ENCODE peak calls at places on chromosomes 4 and X, in seven cellular contexts. H is SK-N-SH, L is GM12878, R is HCT116, J is HepG2, A is K562, Y is H1. X is an unnamed sample.

GRCh38 chr4:65661469-65661868 is 8.8 kb downstream of the EPHA5 start:
- DNase-seq in R (no peak), H (no peak), Y (no peak), A (no peak), L (no peak), J (no peak), X (peak)

GRCh38 chr4:119035941-119036737 is 99.5 kb upstream of the MYOZ2 start:
- DNase-seq in R (no peak), L (no peak), Y (no peak), A (no peak), J (no peak), H (no peak), X (no peak)

GRCh38 chrX:72366178-72366577 is 60.5 kb upstream of the CITED1 start:
- DNase-seq in Y (no peak), A (peak), R (no peak), H (no peak), J (no peak), L (no peak), X (no peak)

GRCh38 chr4:71304289-71304850 is 34.5 kb upstream of the SLC4A4 start:
- DNase-seq in R (no peak), A (no peak), J (no peak), L (no peak), H (no peak), Y (no peak), X (no peak)

GRCh38 chr4:86892639-86892965 is 380 bp upstream of the C4orf36 start:
- DNase-seq in R (no peak), J (no peak), Y (no peak), A (no peak), H (no peak), L (no peak), X (no peak)

GRCh38 chrX:150088766-150089518 is 150.7 kb upstream of the EOLA2 start:
- DNase-seq in J (no peak), H (no peak), R (no peak), Y (no peak), L (no peak), A (no peak), X (no peak)

GRCh38 chr4:137213372-137214173 is 318.7 kb downstream of the PCDH18 start:
- DNase-seq in J (no peak), H (no peak), R (no peak), A (no peak), L (no peak), Y (no peak), X (no peak)

GRCh38 chrX:39214380-39215126 is 413.3 kb downstream of the MID1IP1 start:
- DNase-seq in L (no peak), A (no peak), H (no peak), R (no peak), Y (no peak), J (no peak), X (no peak)

GRCh38 chr4:145333786-145334185 is 147.9 kb upstream of the SMAD1 start:
- DNase-seq in J (no peak), Y (no peak), L (no peak), R (no peak), H (no peak), A (no peak), X (peak)

GRCh38 chr4:158139086-158139485 is 33.7 kb downstream of the GASK1B start:
- DNase-seq in H (no peak), A (no peak), J (no peak), L (no peak), R (no peak), Y (no peak), X (no peak)

GRCh38 chr4:123304151-123305021 is 92.2 kb upstream of the SPRY1 start:
- DNase-seq in J (no peak), H (no peak), A (no peak), L (no peak), R (no peak), Y (peak), X (no peak)

GRCh38 chr4:123301942-123302341 is 94.7 kb upstream of the SPRY1 start:
- DNase-seq in J (no peak), H (no peak), Y (no peak), A (no peak), L (no peak), R (no peak), X (no peak)

GRCh38 chr4:123308667-123309066 is 87.9 kb upstream of the SPRY1 start:
- DNase-seq in L (no peak), A (no peak), Y (no peak), H (no peak), J (peak), R (no peak), X (no peak)

GRCh38 chr4:123300625-123301024 is 96.0 kb upstream of the SPRY1 start:
- DNase-seq in A (no peak), J (no peak), Y (no peak), L (no peak), H (no peak), R (no peak), X (no peak)

GRCh38 chr4:123305746-123306145 is 90.8 kb upstream of the SPRY1 start:
- DNase-seq in H (no peak), R (no peak), Y (no peak), J (no peak), L (no peak), A (no peak), X (no peak)
- TF ChIP-seq JUND in H (no peak), R (no peak), Y (no peak), J (no peak), L (no peak), A (no peak), X (no peak)

GRCh38 chrX:35722128-35722527 is 76.0 kb upstream of the MAGEB16 start:
- DNase-seq in R (no peak), L (no peak), Y (no peak), H (no peak), A (no peak), J (no peak), X (no peak)
- TF ChIP-seq JUND in R (no peak), L (no peak), Y (no peak), H (no peak), A (no peak), J (no peak), X (no peak)

GRCh38 chr4:147581601-147582350 is 35.4 kb upstream of the TMEM184C start:
- DNase-seq in J (no peak), L (no peak), A (peak), H (no peak), Y (peak), R (no peak), X (no peak)

GRCh38 chr4:147582386-147583077 is 34.7 kb upstream of the TMEM184C start:
- DNase-seq in A (no peak), Y (no peak), J (no peak), L (no peak), H (no peak), R (no peak), X (no peak)

GRCh38 chr4:147578057-147578476 is 39.1 kb upstream of the TMEM184C start:
- DNase-seq in H (peak), A (no peak), J (peak), R (peak), Y (no peak), L (no peak), X (no peak)

GRCh38 chr4:147578611-147579010 is 38.6 kb upstream of the TMEM184C start:
- DNase-seq in R (no peak), Y (no peak), J (no peak), A (no peak), L (no peak), H (no peak), X (no peak)

DNA sequence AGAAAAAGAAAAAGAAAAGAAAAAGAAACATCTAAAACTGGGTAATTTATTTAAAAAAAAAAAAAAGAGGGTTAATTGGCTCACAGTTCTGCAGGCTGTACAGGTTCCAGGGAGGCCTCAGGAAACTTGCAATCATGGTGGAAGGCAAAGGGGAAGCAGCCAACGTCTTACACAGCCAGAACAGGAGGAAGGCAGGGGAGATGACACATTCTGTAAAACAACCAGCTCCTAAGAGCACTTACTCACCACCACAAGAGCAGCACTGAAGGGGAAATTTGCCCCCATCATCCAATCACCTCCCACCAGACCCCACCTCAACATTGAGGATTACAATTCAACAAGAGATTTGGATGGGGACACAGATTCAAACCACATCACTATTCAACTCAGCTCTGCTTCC is 36.8 kb upstream of the TMEM184C start:
- DNase-seq in H (no peak), L (no peak), J (no peak), Y (peak), R (no peak), A (no peak), X (no peak)
- TF ChIP-seq JUND in H (no peak), L (no peak), J (no peak), Y (no peak), R (no peak), A (no peak), X (no peak)

GRCh38 chr4:189792819-189793618 is 147.7 kb upstream of the FRG1 start:
- DNase-seq in A (peak), H (peak), R (peak), Y (peak), J (peak), L (no peak), X (peak)
- TF ChIP-seq JUND in A (no peak), H (no peak), R (no peak), Y (no peak), J (no peak), L (no peak), X (no peak)

DNA sequence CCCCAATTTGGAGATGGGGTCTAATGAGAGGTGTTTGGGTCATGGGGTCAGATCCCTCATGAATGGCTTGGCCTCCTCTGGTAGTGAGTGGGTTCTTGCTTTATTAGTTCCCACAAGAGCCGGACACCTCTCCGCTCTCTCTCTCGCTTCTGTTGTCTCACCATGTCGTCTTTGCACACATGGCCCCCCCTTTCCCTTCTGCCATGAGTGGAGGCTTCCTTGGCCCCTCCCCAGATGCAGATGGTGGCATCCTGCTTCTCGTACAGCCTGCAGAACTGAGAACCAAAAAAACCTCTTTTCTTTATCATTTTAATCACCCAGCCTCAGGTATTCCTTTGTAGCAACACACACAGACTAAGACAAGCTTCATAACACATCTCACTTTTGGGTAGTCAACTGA is 49.7 kb upstream of the SPRY1 start:
- DNase-seq in L (no peak), R (no peak), Y (no peak), J (no peak), H (no peak), A (no peak), X (no peak)
- TF ChIP-seq JUND in L (no peak), R (no peak), Y (no peak), J (no peak), H (no peak), A (no peak), X (no peak)

DNA sequence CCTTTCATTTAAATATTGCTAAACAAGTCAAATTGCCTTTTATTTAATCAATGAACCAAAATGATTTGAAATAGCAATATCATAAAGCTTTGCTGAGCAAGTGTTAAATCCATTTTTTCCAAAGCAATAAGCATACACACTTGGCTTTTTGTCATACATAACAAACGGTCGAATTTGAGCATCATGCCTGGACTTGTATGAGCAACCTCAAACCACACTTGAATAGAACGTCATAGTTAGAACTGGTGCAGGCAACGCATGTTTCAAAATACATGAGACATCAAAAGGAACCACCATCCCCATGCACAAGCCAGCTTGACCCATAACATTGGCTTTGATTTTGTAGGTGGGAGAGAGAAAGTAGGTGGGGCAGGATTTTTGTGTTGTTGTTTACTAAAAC is 812.3 kb upstream of the FRG1 start:
- DNase-seq in A (no peak), R (no peak), Y (no peak), L (no peak), H (no peak), J (no peak), X (no peak)
- TF ChIP-seq JUND in A (no peak), R (no peak), Y (no peak), L (no peak), H (no peak), J (no peak), X (no peak)

GRCh38 chrX:7690842-7691241 is 152.1 kb upstream of the VCX start:
- DNase-seq in J (no peak), A (no peak), L (no peak), H (no peak), Y (no peak), R (no peak), X (peak)
- TF ChIP-seq JUND in J (no peak), A (no peak), L (no peak), H (no peak), Y (no peak), R (no peak), X (no peak)

X was measured in T47D.